ENCODE peak calls at places on chromosomes 3 and 15, in ten cellular contexts. I is heart right ventricle; V is endothelial cell of umbilical vein; M is naive thymus-derived CD4-positive, alpha-beta T cell; S is colonic mucosa; W is heart left ventricle; A is sigmoid colon; X is BE2C; Z is adrenal gland; N is CD8-positive, alpha-beta T cell. Y is an unnamed sample.
A peak's percentile ranks its signal among the peaks of the same experiment; 100 is the strongest.

GRCh38 chr3:183188895-183189462 is 26.4 kb upstream of the LAMP3 start:
- DNase-seq in I (no peak), V (peak; percentile 47), M (no peak), S (peak; percentile 43), W (no peak), A (no peak), X (peak; percentile 50), Z (no peak), N (peak; percentile 24), Y (no peak)

GRCh38 chr3:99878005-99878404 is 60.3 kb downstream of the CMSS1 start:
- DNase-seq in I (no peak), V (peak; percentile 78), M (no peak), S (no peak), W (no peak), A (no peak), X (no peak), Z (no peak), N (no peak), Y (no peak)

GRCh38 chr3:65330072-65330471 is 642.3 kb upstream of the ADAMTS9 start:
- DNase-seq in I (no peak), V (no peak), M (no peak), S (no peak), W (no peak), A (no peak), X (no peak), Z (no peak), N (no peak), Y (no peak)

GRCh38 chr3:13480340-13481318 is 523 bp downstream of the HDAC11 start:
- DNase-seq in I (no peak), V (no peak), M (peak; percentile 24), S (peak; percentile 47), W (no peak), A (peak; percentile 69), X (no peak), Z (peak; percentile 27), N (peak; percentile 47), Y (no peak)

GRCh38 chr15:75042730-75043508 is 19.5 kb downstream of the PPCDC start:
- DNase-seq in I (peak; percentile 83), V (peak; percentile 63), M (no peak), S (peak; percentile 84), W (peak; percentile 92), A (peak; percentile 84), X (peak; percentile 60), Z (peak; percentile 97), N (peak; percentile 51), Y (no peak)

GRCh38 chr15:42608110-42608531 is 32.7 kb downstream of the STARD9 start:
- DNase-seq in I (no peak), V (peak; percentile 65), M (no peak), S (no peak), W (no peak), A (no peak), X (peak; percentile 33), Z (no peak), N (peak; percentile 32), Y (no peak)

GRCh38 chr15:23595368-23595767 is 29.9 kb downstream of the MKRN3 start:
- DNase-seq in I (no peak), V (no peak), M (no peak), S (no peak), W (no peak), A (no peak), X (no peak), Z (no peak), N (no peak), Y (no peak)

GRCh38 chr3:186589115-186589514 is 18.6 kb downstream of the DNAJB11 start:
- DNase-seq in I (no peak), V (no peak), M (no peak), S (no peak), W (no peak), A (no peak), X (no peak), Z (no peak), N (no peak), Y (no peak)

GRCh38 chr15:25763206-25763880 is 99.8 kb downstream of the ATP10A start:
- DNase-seq in I (no peak), V (no peak), M (no peak), S (no peak), W (no peak), A (no peak), X (no peak), Z (no peak), N (no peak), Y (no peak)

GRCh38 chr3:106183762-106184391 is 315.1 kb upstream of the CBLB start:
- DNase-seq in I (no peak), V (no peak), M (no peak), S (no peak), W (no peak), A (no peak), X (no peak), Z (no peak), N (no peak), Y (no peak)

GRCh38 chr3:57164217-57164605 is 942 bp downstream of the IL17RD start:
- DNase-seq in I (peak; percentile 62), V (no peak), M (no peak), S (peak; percentile 31), W (peak; percentile 76), A (no peak), X (no peak), Z (no peak), N (peak; percentile 14), Y (no peak)

GRCh38 chr15:72323752-72324151 is 3.8 kb upstream of the CELF6 start:
- DNase-seq in I (no peak), V (no peak), M (no peak), S (no peak), W (no peak), A (no peak), X (no peak), Z (no peak), N (no peak), Y (no peak)

GRCh38 chr15:77622212-77622941 is 10.3 kb downstream of the LINGO1 start:
- DNase-seq in I (no peak), V (no peak), M (no peak), S (no peak), W (no peak), A (no peak), X (no peak), Z (no peak), N (no peak), Y (no peak)

GRCh38 chr15:101017935-101018849 is 99.0 kb downstream of the LRRK1 start:
- DNase-seq in I (no peak), V (peak; percentile 9), M (no peak), S (peak; percentile 16), W (no peak), A (peak; percentile 43), X (no peak), Z (no peak), N (no peak), Y (no peak)

GRCh38 chr3:184395320-184395660 is 15.4 kb downstream of the CHRD start:
- DNase-seq in I (no peak), V (no peak), M (no peak), S (no peak), W (no peak), A (peak; percentile 67), X (no peak), Z (no peak), N (no peak), Y (no peak)

GRCh38 chr3:187828571-187829452 is 83.5 kb upstream of the BCL6 start:
- DNase-seq in I (no peak), V (no peak), M (no peak), S (no peak), W (no peak), A (no peak), X (no peak), Z (no peak), N (no peak), Y (no peak)

GRCh38 chr3:86988235-86988634 is 2.7 kb downstream of the VGLL3 start:
- DNase-seq in I (no peak), V (peak; percentile 61), M (no peak), S (no peak), W (no peak), A (no peak), X (no peak), Z (no peak), N (no peak), Y (no peak)

GRCh38 chr3:65391068-65391467 is 647.6 kb downstream of the MAGI1 start:
- DNase-seq in I (no peak), V (no peak), M (no peak), S (no peak), W (no peak), A (no peak), X (no peak), Z (no peak), N (no peak), Y (no peak)

GRCh38 chr15:49898575-49899283 is 220.3 kb downstream of the ATP8B4 start:
- DNase-seq in I (no peak), V (no peak), M (no peak), S (no peak), W (no peak), A (no peak), X (no peak), Z (no peak), N (no peak), Y (no peak)

GRCh38 chr3:61561374-61562041 is at the start of gene PTPRG:
- DNase-seq in I (peak; percentile 87), V (peak; percentile 95), M (no peak), S (peak; percentile 88), W (peak; percentile 91), A (peak; percentile 97), X (peak; percentile 70), Z (peak; percentile 92), N (no peak), Y (peak; percentile 88)

DNA sequence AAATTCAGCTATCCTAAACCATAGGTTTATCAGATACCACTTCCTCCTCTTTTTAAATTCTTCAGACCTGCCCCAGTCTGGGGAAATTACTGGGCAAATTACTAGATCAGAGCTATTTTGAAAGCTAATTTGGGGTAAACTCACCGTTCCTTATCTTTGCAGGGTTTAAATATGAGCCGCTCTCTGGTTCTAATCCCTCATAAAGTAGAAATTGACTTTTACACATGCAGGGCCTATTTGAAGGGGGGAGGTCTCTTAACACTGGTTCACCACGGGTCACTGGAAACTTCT is 11.0 kb upstream of the MEIS2 start:
- DNase-seq in I (no peak), V (no peak), M (no peak), S (no peak), W (no peak), A (no peak), X (no peak), Z (no peak), N (no peak), Y (no peak)
- H3K27me3 ChIP-seq in I (no peaks in the 10 kb centered on the region), V (peaks cover 72% of the 10 kb centered on the region), M (peaks cover 3% of the 10 kb centered on the region), S (peaks cover 38% of the 10 kb centered on the region), W (no peaks in the 10 kb centered on the region), A (no peaks in the 10 kb centered on the region), X (no peaks in the 10 kb centered on the region), Z (no peaks in the 10 kb centered on the region), N (peaks cover 8% of the 10 kb centered on the region), Y (no peaks in the 10 kb centered on the region)

GRCh38 chr15:60372756-60373155 is 25.0 kb downstream of the ANXA2 start:
- DNase-seq in I (no peak), V (no peak), M (no peak), S (no peak), W (no peak), A (no peak), X (no peak), Z (no peak), N (no peak), Y (no peak)
- H3K36me3 ChIP-seq in I (no peaks in the 10 kb centered on the region), V (peaks cover 24% of the 10 kb centered on the region), M (no peaks in the 10 kb centered on the region), S (no peaks in the 10 kb centered on the region), W (peaks cover 38% of the 10 kb centered on the region), A (peaks cover 8% of the 10 kb centered on the region), X (peaks cover 14% of the 10 kb centered on the region), Z (peaks cover 34% of the 10 kb centered on the region), N (no peaks in the 10 kb centered on the region), Y (peaks cover 81% of the 10 kb centered on the region)

GRCh38 chr15:89364341-89364740 is 29.7 kb upstream of the POLG start:
- DNase-seq in I (no peak), V (no peak), M (no peak), S (no peak), W (no peak), A (no peak), X (peak; percentile 68), Z (peak; percentile 30), N (no peak), Y (no peak)
- H3K27me3 ChIP-seq in I (peaks cover 100% of the 10 kb centered on the region), V (peaks cover 98% of the 10 kb centered on the region), M (peaks cover 5% of the 10 kb centered on the region), S (peaks cover 98% of the 10 kb centered on the region), W (peaks cover 100% of the 10 kb centered on the region), A (peaks cover 100% of the 10 kb centered on the region), X (no peaks in the 10 kb centered on the region), Z (peaks cover 100% of the 10 kb centered on the region), N (peaks cover 70% of the 10 kb centered on the region), Y (peaks cover 89% of the 10 kb centered on the region)

GRCh38 chr15:76614725-76615124 is 278.2 kb downstream of the ISL2 start:
- DNase-seq in I (no peak), V (no peak), M (no peak), S (no peak), W (no peak), A (no peak), X (no peak), Z (no peak), N (no peak), Y (no peak)
- H3K36me3 ChIP-seq in I (no peaks in the 10 kb centered on the region), V (no peaks in the 10 kb centered on the region), M (no peaks in the 10 kb centered on the region), S (no peaks in the 10 kb centered on the region), W (no peaks in the 10 kb centered on the region), A (peaks cover 3% of the 10 kb centered on the region), X (no peaks in the 10 kb centered on the region), Z (no peaks in the 10 kb centered on the region), N (no peaks in the 10 kb centered on the region), Y (no peaks in the 10 kb centered on the region)

Y was measured in HAP-1.